ENCODE peak calls at places on chromosomes 11 and 22, in four cellular contexts. Z is nephron progenitor cell, C is astrocyte of the spinal cord, P is globus pallidus. M is an unnamed sample.
A peak's percentile ranks its signal among the peaks of the same experiment; 100 is the strongest.

GRCh38 chr11:116696381-116696941 is 76.3 kb downstream of the BUD13 start:
- DNase-seq in Z (no peak), C (peak; percentile 31), P (no peak), M (no peak)

GRCh38 chr11:130523609-130524008 is 75.2 kb downstream of the ADAMTS15 start:
- DNase-seq in Z (no peak), C (peak; percentile 89), P (no peak), M (no peak)

GRCh38 chr22:46108564-46109473 is 41.5 kb upstream of the PPARA start:
- DNase-seq in Z (peak; percentile 39), C (no peak), P (peak; percentile 29), M (no peak)

GRCh38 chr11:8021920-8022319 is 34.8 kb downstream of the EIF3F start:
- DNase-seq in Z (no peak), C (no peak), P (no peak), M (no peak)

GRCh38 chr22:40621309-40622151 is 15.0 kb downstream of the MRTFA start:
- DNase-seq in Z (no peak), C (no peak), P (no peak), M (no peak)

GRCh38 chr22:36433318-36434231 is 45.8 kb upstream of the MYH9 start:
- DNase-seq in Z (no peak), C (no peak), P (no peak), M (no peak)

GRCh38 chr11:18785416-18785815 is 6.2 kb downstream of the PTPN5 start:
- DNase-seq in Z (no peak), C (no peak), P (no peak), M (no peak)

GRCh38 chr22:43292633-43293025 is 50.5 kb downstream of the SCUBE1 start:
- DNase-seq in Z (no peak), C (no peak), P (no peak), M (no peak)

GRCh38 chr11:32137263-32137662 is 46.4 kb downstream of the RCN1 start:
- DNase-seq in Z (no peak), C (peak; percentile 91), P (no peak), M (no peak)

GRCh38 chr22:30872282-30873041 is 96.1 kb downstream of the MORC2 start:
- DNase-seq in Z (no peak), C (no peak), P (peak; percentile 54), M (peak; percentile 73)

GRCh38 chr22:45632791-45633515 is 38.7 kb upstream of the ATXN10 start:
- DNase-seq in Z (peak; percentile 23), C (no peak), P (no peak), M (no peak)

GRCh38 chr11:66371627-66372415 is at the start of gene SLC29A2:
- DNase-seq in Z (peak; percentile 90), C (no peak), P (peak; percentile 7), M (no peak)

GRCh38 chr11:35487532-35488078 is 37.8 kb downstream of the PAMR1 start:
- DNase-seq in Z (peak; percentile 65), C (peak; percentile 69), P (no peak), M (peak; percentile 43)

GRCh38 chr11:94129505-94130335 is 1.1 kb downstream of the PANX1 start:
- DNase-seq in Z (no peak), C (peak; percentile 37), P (no peak), M (peak; percentile 43)

GRCh38 chr22:36510966-36511881 is 4.4 kb upstream of the FOXRED2 start:
- DNase-seq in Z (peak; percentile 54), C (peak; percentile 51), P (no peak), M (peak; percentile 30)

GRCh38 chr11:74055938-74056337 is 47.1 kb upstream of the UCP3 start:
- DNase-seq in Z (no peak), C (peak; percentile 76), P (no peak), M (no peak)

GRCh38 chr11:124717786-124718634 is 21.7 kb upstream of the NRGN start:
- DNase-seq in Z (peak; percentile 68), C (peak; percentile 52), P (no peak), M (no peak)

GRCh38 chr11:117826360-117826635 is 1.8 kb upstream of the FXYD2 start:
- DNase-seq in Z (no peak), C (no peak), P (no peak), M (no peak)

GRCh38 chr11:128653828-128654231 is 40.0 kb upstream of the FLI1 start:
- DNase-seq in Z (peak; percentile 12), C (peak; percentile 85), P (peak; percentile 15), M (peak; percentile 42)

M was measured in pons.